ENCODE peak calls at places on chromosomes 1 and 21, in ten cellular contexts. A is mucosa of descending colon; E is CD8-positive, alpha-beta T cell; O is effector memory CD4-positive, alpha-beta T cell; V is esophagus squamous epithelium; U is CD4-positive, alpha-beta T cell; T is heart left ventricle; I is body of pancreas; M is CD8-positive, alpha-beta memory T cell; Y is PC-3. F is an unnamed sample.

GRCh38 chr1:17984510-17985085 is 123.0 kb upstream of the IGSF21 start:
- DNase-seq in I (peak; percentile 28), T (no peak), U (no peak), Y (peak; percentile 32), A (no peak), O (no peak), E (no peak), M (no peak), V (no peak), F (no peak)

GRCh38 chr1:30664103-30664755 is 59.2 kb downstream of the MATN1 start:
- DNase-seq in M (no peak), V (no peak), E (no peak), Y (no peak), O (no peak), A (no peak), U (no peak), T (peak; percentile 22), I (peak; percentile 38), F (no peak)

GRCh38 chr21:45364464-45365185 is 40.3 kb upstream of the COL18A1 start:
- DNase-seq in M (no peak), I (peak; percentile 52), Y (no peak), T (peak; percentile 77), A (peak; percentile 50), V (no peak), O (no peak), U (no peak), E (no peak), F (no peak)

GRCh38 chr1:12251442-12251841 is 21.6 kb downstream of the VPS13D start:
- DNase-seq in T (no peak), A (no peak), M (no peak), O (no peak), I (no peak), E (no peak), Y (no peak), V (no peak), U (no peak), F (no peak)

GRCh38 chr1:11484321-11484655 is 5.3 kb downstream of the DISP3 start:
- DNase-seq in V (no peak), Y (no peak), A (no peak), I (no peak), E (no peak), T (no peak), M (no peak), U (no peak), O (no peak), F (no peak)

GRCh38 chr1:74504125-74505065 is 8.0 kb downstream of the LRRC53 start:
- DNase-seq in Y (peak; percentile 72), E (peak; percentile 1), T (peak; percentile 53), M (no peak), O (no peak), I (peak; percentile 40), A (no peak), V (no peak), U (peak; percentile 8), F (no peak)

GRCh38 chr1:223329664-223330420 is 34.1 kb downstream of the SUSD4 start:
- DNase-seq in Y (no peak), I (no peak), T (no peak), V (no peak), A (no peak), U (no peak), O (no peak), E (no peak), M (no peak), F (no peak)

GRCh38 chr21:41442496-41443186 is 16.6 kb downstream of the MX1 start:
- DNase-seq in E (no peak), T (no peak), M (no peak), I (no peak), Y (no peak), V (no peak), O (no peak), U (no peak), A (no peak), F (no peak)

DNA sequence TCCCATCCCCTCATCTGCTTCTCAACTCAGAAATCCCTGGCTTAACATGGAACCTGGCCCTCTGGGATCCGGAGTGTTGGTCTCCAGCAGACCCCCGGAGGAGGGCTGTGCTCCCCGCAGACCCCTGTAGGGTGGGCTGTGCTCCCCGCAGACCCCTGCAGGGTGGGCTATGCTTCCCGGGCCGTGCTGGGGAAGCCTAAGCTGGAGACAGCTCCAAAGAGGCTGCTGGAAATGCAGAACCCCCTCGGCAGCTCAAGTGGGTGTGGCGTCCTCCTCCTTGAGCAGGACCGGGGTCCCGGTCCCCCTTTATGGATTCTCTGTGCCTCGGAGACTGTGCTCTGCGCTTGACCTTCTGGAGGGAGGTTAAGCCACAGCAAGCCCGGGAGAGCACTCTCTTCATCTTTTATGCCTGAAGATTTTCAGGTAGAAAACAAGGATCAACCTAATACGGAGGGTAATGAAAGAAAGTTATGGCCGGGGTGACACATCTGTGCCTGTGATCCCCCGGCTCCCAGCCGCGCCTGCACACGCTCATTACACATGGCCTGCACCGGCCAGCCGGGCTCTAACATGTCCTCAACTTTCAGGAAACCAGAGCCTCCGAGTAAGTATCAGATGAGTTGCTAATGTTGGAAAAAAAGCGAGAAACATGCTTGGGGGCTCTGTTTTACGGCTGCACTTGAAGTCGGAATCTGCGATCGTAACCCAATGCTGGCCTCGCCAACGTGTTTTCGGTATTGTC is 87.7 kb upstream of the ACTRT2 start:
- DNase-seq in Y (no peak), U (no peak), T (peak; percentile 41), A (peak; percentile 27), O (no peak), I (no peak), V (no peak), E (no peak), M (no peak), F (no peak)
- H3K9me3 ChIP-seq in Y (no peaks in the 10 kb centered on the region), U (no peaks in the 10 kb centered on the region), T (no peaks in the 10 kb centered on the region), A (no peaks in the 10 kb centered on the region), O (no peaks in the 10 kb centered on the region), I (no peaks in the 10 kb centered on the region), V (no peaks in the 10 kb centered on the region), E (no peaks in the 10 kb centered on the region), M (no peaks in the 10 kb centered on the region), F (no peaks in the 10 kb centered on the region)

GRCh38 chr1:4481451-4481850 is 173.0 kb upstream of the AJAP1 start:
- DNase-seq in E (no peak), Y (no peak), M (no peak), U (no peak), A (no peak), V (no peak), O (no peak), I (no peak), T (no peak), F (no peak)
- H3K9me3 ChIP-seq in E (no peaks in the 10 kb centered on the region), Y (peaks cover 12% of the 10 kb centered on the region), M (no peaks in the 10 kb centered on the region), U (peaks cover 5% of the 10 kb centered on the region), A (peaks cover 4% of the 10 kb centered on the region), V (no peaks in the 10 kb centered on the region), O (no peaks in the 10 kb centered on the region), I (no peaks in the 10 kb centered on the region), T (peaks cover 11% of the 10 kb centered on the region), F (no peaks in the 10 kb centered on the region)

DNA sequence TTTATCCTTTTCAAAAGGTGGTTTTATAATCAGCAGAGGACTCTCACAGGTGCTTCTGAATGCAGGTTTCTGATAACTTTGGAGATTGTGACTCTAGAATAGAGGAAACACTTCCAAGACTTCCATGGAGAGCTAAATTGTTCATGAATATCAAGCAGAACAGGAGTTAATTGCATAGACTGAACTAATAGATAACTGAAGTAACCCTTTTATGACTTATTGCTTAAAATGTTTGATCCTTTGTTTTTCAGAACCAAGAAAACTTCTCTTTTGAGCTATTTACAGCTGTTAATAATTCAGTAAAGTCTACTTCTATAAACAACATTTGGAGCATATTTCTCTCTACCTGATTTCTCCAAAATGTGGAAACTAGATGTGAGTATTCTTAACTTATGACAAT is 19.9 kb downstream of the TEX46 start:
- DNase-seq in I (no peak), E (no peak), T (no peak), Y (no peak), M (no peak), U (no peak), V (no peak), O (no peak), A (no peak), F (no peak)
- H3K9me3 ChIP-seq in I (peaks cover 7% of the 10 kb centered on the region), E (no peaks in the 10 kb centered on the region), T (peaks cover 4% of the 10 kb centered on the region), Y (peaks cover 19% of the 10 kb centered on the region), M (no peaks in the 10 kb centered on the region), U (no peaks in the 10 kb centered on the region), V (no peaks in the 10 kb centered on the region), O (no peaks in the 10 kb centered on the region), A (peaks cover 19% of the 10 kb centered on the region), F (no peaks in the 10 kb centered on the region)

GRCh38 chr1:40495315-40495903 is 13.2 kb upstream of the EXO5 start:
- DNase-seq in A (no peak), T (no peak), O (no peak), V (no peak), Y (no peak), U (no peak), I (no peak), E (no peak), M (no peak), F (no peak)
- H3K9me3 ChIP-seq in A (peaks cover 83% of the 10 kb centered on the region), T (peaks cover 86% of the 10 kb centered on the region), O (peaks cover 34% of the 10 kb centered on the region), V (peaks cover 46% of the 10 kb centered on the region), Y (peaks cover 45% of the 10 kb centered on the region), U (peaks cover 81% of the 10 kb centered on the region), I (peaks cover 24% of the 10 kb centered on the region), E (peaks cover 25% of the 10 kb centered on the region), M (peaks cover 33% of the 10 kb centered on the region), F (peaks cover 21% of the 10 kb centered on the region)

GRCh38 chr1:152348447-152348846 is 11.4 kb downstream of the FLG2 start:
- DNase-seq in U (no peak), T (no peak), O (no peak), A (no peak), E (no peak), Y (peak; percentile 40), V (no peak), I (no peak), M (no peak), F (no peak)

GRCh38 chr1:152344463-152344862 is 15.3 kb downstream of the FLG2 start:
- DNase-seq in I (no peak), U (no peak), Y (no peak), V (no peak), A (no peak), E (no peak), O (no peak), T (no peak), M (no peak), F (no peak)

GRCh38 chr1:152349611-152350010 is 10.2 kb downstream of the FLG2 start:
- DNase-seq in E (no peak), U (no peak), V (no peak), A (no peak), M (no peak), T (no peak), I (no peak), O (no peak), Y (no peak), F (no peak)

GRCh38 chr1:152347116-152347728 is 12.6 kb downstream of the FLG2 start:
- DNase-seq in V (no peak), A (no peak), T (no peak), I (peak; percentile 45), M (peak; percentile 27), U (peak; percentile 22), O (no peak), Y (peak; percentile 91), E (peak; percentile 9), F (no peak)
- H3K9me3 ChIP-seq in V (no peaks in the 10 kb centered on the region), A (no peaks in the 10 kb centered on the region), T (no peaks in the 10 kb centered on the region), I (no peaks in the 10 kb centered on the region), M (no peaks in the 10 kb centered on the region), U (no peaks in the 10 kb centered on the region), O (no peaks in the 10 kb centered on the region), Y (no peaks in the 10 kb centered on the region), E (no peaks in the 10 kb centered on the region), F (no peaks in the 10 kb centered on the region)

GRCh38 chr1:220366269-220366668 is 94.0 kb upstream of the RAB3GAP2 start:
- DNase-seq in I (no peak), O (no peak), M (no peak), Y (no peak), A (no peak), U (no peak), E (no peak), V (no peak), T (no peak), F (no peak)
- H3K9me3 ChIP-seq in I (no peaks in the 10 kb centered on the region), O (no peaks in the 10 kb centered on the region), M (no peaks in the 10 kb centered on the region), Y (no peaks in the 10 kb centered on the region), A (no peaks in the 10 kb centered on the region), U (no peaks in the 10 kb centered on the region), E (no peaks in the 10 kb centered on the region), V (no peaks in the 10 kb centered on the region), T (peaks cover 5% of the 10 kb centered on the region), F (no peaks in the 10 kb centered on the region)